ENCODE peak calls at places on chromosomes 11 and 22, in eight cellular contexts. One of them, this sample, is unnamed.

GRCh38 chr11:10394229-10395100 is 60.6 kb upstream of the AMPD3 start:
- DNase-seq in DMS153: no peak
- DNase-seq in ACHN: no peak
- DNase-seq in NCI-H2107: no peak
- DNase-seq in endothelial cell: no peak
- DNase-seq in activated CD8-positive, alpha-beta memory T cell treated with anti-CD3 and anti-CD28 coated beads for 4 hours: no peak
- DNase-seq in progenitor cell of endocrine pancreas: no peak
- DNase-seq in GOT3: no peak
- DNase-seq in this sample: no peak

GRCh38 chr11:100602716-100603115 is 84.4 kb upstream of the ARHGAP42 start:
- DNase-seq in DMS153: no peak
- DNase-seq in ACHN: no peak
- DNase-seq in NCI-H2107: no peak
- DNase-seq in endothelial cell: no peak
- DNase-seq in activated CD8-positive, alpha-beta memory T cell treated with anti-CD3 and anti-CD28 coated beads for 4 hours: no peak
- DNase-seq in progenitor cell of endocrine pancreas: no peak
- DNase-seq in GOT3: no peak
- DNase-seq in this sample: no peak

GRCh38 chr11:11456896-11457295 is 103.8 kb upstream of the CSNK2A3 start:
- DNase-seq in DMS153: no peak
- DNase-seq in ACHN: no peak
- DNase-seq in NCI-H2107: no peak
- DNase-seq in endothelial cell: no peak
- DNase-seq in activated CD8-positive, alpha-beta memory T cell treated with anti-CD3 and anti-CD28 coated beads for 4 hours: no peak
- DNase-seq in progenitor cell of endocrine pancreas: no peak
- DNase-seq in GOT3: no peak
- DNase-seq in this sample: no peak

GRCh38 chr11:69842746-69843528 is 23.7 kb upstream of the FGF3 start:
- DNase-seq in DMS153: no peak
- DNase-seq in ACHN: no peak
- DNase-seq in NCI-H2107: no peak
- DNase-seq in endothelial cell: no peak
- DNase-seq in activated CD8-positive, alpha-beta memory T cell treated with anti-CD3 and anti-CD28 coated beads for 4 hours: no peak
- DNase-seq in progenitor cell of endocrine pancreas: no peak
- DNase-seq in GOT3: no peak
- DNase-seq in this sample: no peak

GRCh38 chr11:117457031-117457785 is 129.6 kb downstream of the CEP164 start:
- DNase-seq in DMS153: peak
- DNase-seq in ACHN: no peak
- DNase-seq in NCI-H2107: peak
- DNase-seq in endothelial cell: no peak
- DNase-seq in activated CD8-positive, alpha-beta memory T cell treated with anti-CD3 and anti-CD28 coated beads for 4 hours: no peak
- DNase-seq in progenitor cell of endocrine pancreas: no peak
- DNase-seq in GOT3: no peak
- DNase-seq in this sample: no peak

GRCh38 chr11:108733479-108734116 is 68.7 kb downstream of the DDX10 start:
- DNase-seq in DMS153: no peak
- DNase-seq in ACHN: no peak
- DNase-seq in NCI-H2107: no peak
- DNase-seq in endothelial cell: no peak
- DNase-seq in activated CD8-positive, alpha-beta memory T cell treated with anti-CD3 and anti-CD28 coated beads for 4 hours: no peak
- DNase-seq in progenitor cell of endocrine pancreas: no peak
- DNase-seq in GOT3: no peak
- DNase-seq in this sample: no peak

GRCh38 chr11:46382644-46383403 is 1.4 kb downstream of the MDK start:
- DNase-seq in DMS153: peak
- DNase-seq in ACHN: peak
- DNase-seq in NCI-H2107: no peak
- DNase-seq in endothelial cell: peak
- DNase-seq in activated CD8-positive, alpha-beta memory T cell treated with anti-CD3 and anti-CD28 coated beads for 4 hours: no peak
- DNase-seq in progenitor cell of endocrine pancreas: no peak
- DNase-seq in GOT3: no peak
- DNase-seq in this sample: no peak

GRCh38 chr11:118927554-118928107 is 1.9 kb upstream of the BCL9L start:
- DNase-seq in DMS153: no peak
- DNase-seq in ACHN: peak
- DNase-seq in NCI-H2107: no peak
- DNase-seq in endothelial cell: no peak
- DNase-seq in activated CD8-positive, alpha-beta memory T cell treated with anti-CD3 and anti-CD28 coated beads for 4 hours: no peak
- DNase-seq in progenitor cell of endocrine pancreas: no peak
- DNase-seq in GOT3: no peak
- DNase-seq in this sample: no peak

GRCh38 chr11:18633256-18634139 is 644 bp downstream of the SPTY2D1 start:
- DNase-seq in DMS153: no peak
- DNase-seq in ACHN: peak
- DNase-seq in NCI-H2107: no peak
- DNase-seq in endothelial cell: no peak
- DNase-seq in activated CD8-positive, alpha-beta memory T cell treated with anti-CD3 and anti-CD28 coated beads for 4 hours: no peak
- DNase-seq in progenitor cell of endocrine pancreas: no peak
- DNase-seq in GOT3: no peak
- DNase-seq in this sample: no peak

GRCh38 chr11:70547386-70547785 is 149.1 kb downstream of the CTTN start:
- DNase-seq in DMS153: no peak
- DNase-seq in ACHN: no peak
- DNase-seq in NCI-H2107: no peak
- DNase-seq in endothelial cell: no peak
- DNase-seq in activated CD8-positive, alpha-beta memory T cell treated with anti-CD3 and anti-CD28 coated beads for 4 hours: no peak
- DNase-seq in progenitor cell of endocrine pancreas: no peak
- DNase-seq in GOT3: no peak
- DNase-seq in this sample: peak

GRCh38 chr11:16186680-16187079 is 169.7 kb downstream of the SOX6 start:
- DNase-seq in DMS153: no peak
- DNase-seq in ACHN: no peak
- DNase-seq in NCI-H2107: no peak
- DNase-seq in endothelial cell: no peak
- DNase-seq in activated CD8-positive, alpha-beta memory T cell treated with anti-CD3 and anti-CD28 coated beads for 4 hours: no peak
- DNase-seq in progenitor cell of endocrine pancreas: no peak
- DNase-seq in GOT3: no peak
- DNase-seq in this sample: no peak

GRCh38 chr11:33723238-33723881 is 12.9 kb downstream of the CD59 start:
- DNase-seq in DMS153: no peak
- DNase-seq in ACHN: peak
- DNase-seq in NCI-H2107: no peak
- DNase-seq in endothelial cell: no peak
- DNase-seq in activated CD8-positive, alpha-beta memory T cell treated with anti-CD3 and anti-CD28 coated beads for 4 hours: no peak
- DNase-seq in progenitor cell of endocrine pancreas: no peak
- DNase-seq in GOT3: no peak
- DNase-seq in this sample: peak

GRCh38 chr11:94820480-94820879 is 52.3 kb downstream of the AMOTL1 start:
- DNase-seq in DMS153: no peak
- DNase-seq in ACHN: no peak
- DNase-seq in NCI-H2107: no peak
- DNase-seq in endothelial cell: no peak
- DNase-seq in activated CD8-positive, alpha-beta memory T cell treated with anti-CD3 and anti-CD28 coated beads for 4 hours: no peak
- DNase-seq in progenitor cell of endocrine pancreas: no peak
- DNase-seq in GOT3: no peak
- DNase-seq in this sample: no peak

GRCh38 chr11:70586261-70587094 is 188.1 kb downstream of the CTTN start:
- DNase-seq in DMS153: no peak
- DNase-seq in ACHN: no peak
- DNase-seq in NCI-H2107: no peak
- DNase-seq in endothelial cell: no peak
- DNase-seq in activated CD8-positive, alpha-beta memory T cell treated with anti-CD3 and anti-CD28 coated beads for 4 hours: no peak
- DNase-seq in progenitor cell of endocrine pancreas: no peak
- DNase-seq in GOT3: no peak
- DNase-seq in this sample: no peak

GRCh38 chr11:9838961-9839360 is 175.1 kb downstream of the SWAP70 start:
- DNase-seq in DMS153: no peak
- DNase-seq in ACHN: no peak
- DNase-seq in NCI-H2107: no peak
- DNase-seq in endothelial cell: no peak
- DNase-seq in activated CD8-positive, alpha-beta memory T cell treated with anti-CD3 and anti-CD28 coated beads for 4 hours: no peak
- DNase-seq in progenitor cell of endocrine pancreas: no peak
- DNase-seq in GOT3: no peak
- DNase-seq in this sample: no peak

GRCh38 chr22:30705710-30706651 is 11.3 kb downstream of the OSBP2 start:
- DNase-seq in DMS153: no peak
- DNase-seq in ACHN: no peak
- DNase-seq in NCI-H2107: peak
- DNase-seq in endothelial cell: no peak
- DNase-seq in activated CD8-positive, alpha-beta memory T cell treated with anti-CD3 and anti-CD28 coated beads for 4 hours: no peak
- DNase-seq in progenitor cell of endocrine pancreas: no peak
- DNase-seq in GOT3: peak
- DNase-seq in this sample: no peak

GRCh38 chr11:78573271-78574035 is 1.2 kb downstream of the NARS2 start:
- DNase-seq in DMS153: no peak
- DNase-seq in ACHN: no peak
- DNase-seq in NCI-H2107: no peak
- DNase-seq in endothelial cell: no peak
- DNase-seq in activated CD8-positive, alpha-beta memory T cell treated with anti-CD3 and anti-CD28 coated beads for 4 hours: no peak
- DNase-seq in progenitor cell of endocrine pancreas: no peak
- DNase-seq in GOT3: no peak
- DNase-seq in this sample: no peak

GRCh38 chr11:848988-849824 is 6.6 kb downstream of the TSPAN4 start:
- DNase-seq in DMS153: no peak
- DNase-seq in ACHN: no peak
- DNase-seq in NCI-H2107: no peak
- DNase-seq in endothelial cell: peak
- DNase-seq in activated CD8-positive, alpha-beta memory T cell treated with anti-CD3 and anti-CD28 coated beads for 4 hours: no peak
- DNase-seq in progenitor cell of endocrine pancreas: peak
- DNase-seq in GOT3: no peak
- DNase-seq in this sample: no peak

This sample was measured in Right ventricle myocardium inferior.